ENCODE peak calls at places on chromosomes 1 and 21, in seven cellular contexts. One of them, this sample, is unnamed.

GRCh38 chr1:16886860-16887605 is 8.7 kb upstream of the RNU1-2 start:
- DNase-seq in Caki2: no peak
- DNase-seq in immature natural killer cell: no peak
- DNase-seq in Kasumi-1: no peak
- DNase-seq in activated gamma-delta T cell treated with anti-CD3 and anti-CD28 coated beads, Interleukin-2, amount 50 U/mL, for 16 hours: no peak
- DNase-seq in transverse colon: no peak
- DNase-seq in naive B cell: no peak
- DNase-seq in this sample: no peak

GRCh38 chr1:228045871-228046270 is 36.6 kb upstream of the ARF1 start:
- DNase-seq in Caki2: no peak
- DNase-seq in immature natural killer cell: no peak
- DNase-seq in Kasumi-1: no peak
- DNase-seq in activated gamma-delta T cell treated with anti-CD3 and anti-CD28 coated beads, Interleukin-2, amount 50 U/mL, for 16 hours: no peak
- DNase-seq in transverse colon: no peak
- DNase-seq in naive B cell: no peak
- DNase-seq in this sample: no peak

GRCh38 chr1:67408148-67408547 is 22.1 kb downstream of the SERBP1 start:
- DNase-seq in Caki2: no peak
- DNase-seq in immature natural killer cell: no peak
- DNase-seq in Kasumi-1: no peak
- DNase-seq in activated gamma-delta T cell treated with anti-CD3 and anti-CD28 coated beads, Interleukin-2, amount 50 U/mL, for 16 hours: no peak
- DNase-seq in transverse colon: no peak
- DNase-seq in naive B cell: no peak
- DNase-seq in this sample: no peak

GRCh38 chr1:176552217-176552974 is 89.4 kb downstream of the PAPPA2 start:
- DNase-seq in Caki2: no peak
- DNase-seq in immature natural killer cell: no peak
- DNase-seq in Kasumi-1: no peak
- DNase-seq in activated gamma-delta T cell treated with anti-CD3 and anti-CD28 coated beads, Interleukin-2, amount 50 U/mL, for 16 hours: no peak
- DNase-seq in transverse colon: no peak
- DNase-seq in naive B cell: no peak
- DNase-seq in this sample: no peak

GRCh38 chr1:195831789-195832188 is 776.5 kb downstream of the KCNT2 start:
- DNase-seq in Caki2: no peak
- DNase-seq in immature natural killer cell: no peak
- DNase-seq in Kasumi-1: no peak
- DNase-seq in activated gamma-delta T cell treated with anti-CD3 and anti-CD28 coated beads, Interleukin-2, amount 50 U/mL, for 16 hours: no peak
- DNase-seq in transverse colon: no peak
- DNase-seq in naive B cell: no peak
- DNase-seq in this sample: no peak

GRCh38 chr1:42399315-42400100 is 18.9 kb downstream of the RIMKLA start:
- DNase-seq in Caki2: no peak
- DNase-seq in immature natural killer cell: no peak
- DNase-seq in Kasumi-1: no peak
- DNase-seq in activated gamma-delta T cell treated with anti-CD3 and anti-CD28 coated beads, Interleukin-2, amount 50 U/mL, for 16 hours: no peak
- DNase-seq in transverse colon: no peak
- DNase-seq in naive B cell: no peak
- DNase-seq in this sample: no peak

GRCh38 chr1:11059166-11059989 is 440 bp downstream of the SRM start:
- DNase-seq in Caki2: no peak
- DNase-seq in immature natural killer cell: no peak
- DNase-seq in Kasumi-1: no peak
- DNase-seq in activated gamma-delta T cell treated with anti-CD3 and anti-CD28 coated beads, Interleukin-2, amount 50 U/mL, for 16 hours: no peak
- DNase-seq in transverse colon: peak; percentile 21
- DNase-seq in naive B cell: no peak
- DNase-seq in this sample: no peak

GRCh38 chr1:26959722-26960624 is at the start of gene KDF1:
- DNase-seq in Caki2: no peak
- DNase-seq in immature natural killer cell: peak; percentile 13
- DNase-seq in Kasumi-1: no peak
- DNase-seq in activated gamma-delta T cell treated with anti-CD3 and anti-CD28 coated beads, Interleukin-2, amount 50 U/mL, for 16 hours: peak; percentile 9
- DNase-seq in transverse colon: peak; percentile 90
- DNase-seq in naive B cell: peak; percentile 54
- DNase-seq in this sample: peak; percentile 90

GRCh38 chr1:234765181-234765580 is 155.2 kb upstream of the IRF2BP2 start:
- DNase-seq in Caki2: no peak
- DNase-seq in immature natural killer cell: no peak
- DNase-seq in Kasumi-1: no peak
- DNase-seq in activated gamma-delta T cell treated with anti-CD3 and anti-CD28 coated beads, Interleukin-2, amount 50 U/mL, for 16 hours: no peak
- DNase-seq in transverse colon: no peak
- DNase-seq in naive B cell: no peak
- DNase-seq in this sample: no peak

GRCh38 chr21:45504021-45504515 is 38.2 kb downstream of the SLC19A1 start:
- DNase-seq in Caki2: no peak
- DNase-seq in immature natural killer cell: no peak
- DNase-seq in Kasumi-1: no peak
- DNase-seq in activated gamma-delta T cell treated with anti-CD3 and anti-CD28 coated beads, Interleukin-2, amount 50 U/mL, for 16 hours: no peak
- DNase-seq in transverse colon: no peak
- DNase-seq in naive B cell: no peak
- DNase-seq in this sample: no peak